ENCODE peak calls at places on chromosomes 7 and 10, in six cellular contexts. U, E, B, L, S and X are unnamed samples.

GRCh38 chr7:108030536-108030935 is 27.6 kb upstream of the LAMB1 start:
- DNase-seq in E (no peak), U (no peak), L (no peak), S (no peak), B (no peak), X (no peak)

GRCh38 chr7:4574851-4575250 is 107.2 kb upstream of the FOXK1 start:
- DNase-seq in B (no peak), S (no peak), U (no peak), L (no peak), E (no peak), X (no peak)

GRCh38 chr7:87128883-87129282 is 23.4 kb upstream of the DMTF1 start:
- DNase-seq in L (no peak), E (no peak), B (no peak), U (no peak), S (no peak), X (no peak)

GRCh38 chr7:155358948-155359712 is 61.5 kb downstream of the INSIG1 start:
- DNase-seq in S (no peak), B (no peak), L (no peak), E (no peak), U (no peak), X (no peak)

GRCh38 chr10:21359202-21359601 is 166.3 kb downstream of the SKIDA1 start:
- DNase-seq in U (no peak), L (no peak), B (no peak), S (no peak), E (no peak), X (no peak)

GRCh38 chr7:29231671-29232267 is 37.2 kb downstream of the CHN2 start:
- DNase-seq in L (no peak), S (no peak), E (no peak), B (no peak), U (no peak), X (no peak)

GRCh38 chr10:89206402-89207180 is 526 bp downstream of the CH25H start:
- DNase-seq in S (no peak), B (peak), L (no peak), U (peak), E (peak), X (peak)

GRCh38 chr10:70492786-70493659 is 14.5 kb downstream of the PALD1 start:
- DNase-seq in S (no peak), L (no peak), U (no peak), B (no peak), E (no peak), X (no peak)

GRCh38 chr7:77570330-77571011 is 33.4 kb downstream of the PTPN12 start:
- DNase-seq in L (no peak), E (no peak), B (no peak), S (no peak), U (no peak), X (no peak)

GRCh38 chr7:25189197-25189596 is 39.1 kb downstream of the NPVF start:
- DNase-seq in U (no peak), E (no peak), S (no peak), B (no peak), L (no peak), X (no peak)

GRCh38 chr10:74292871-74293427 is 141.9 kb downstream of the ADK start:
- DNase-seq in B (no peak), U (peak), L (no peak), S (no peak), E (no peak), X (no peak)

GRCh38 chr7:85681241-85681640 is 494.4 kb upstream of the SEMA3D start:
- DNase-seq in U (no peak), E (no peak), S (no peak), L (no peak), B (no peak), X (no peak)

GRCh38 chr7:101271021-101271420 is 26.1 kb upstream of the FIS1 start:
- DNase-seq in S (no peak), U (no peak), E (no peak), B (no peak), L (no peak), X (no peak)

GRCh38 chr7:14834888-14835287 is 67.7 kb downstream of the DGKB start:
- DNase-seq in B (no peak), S (no peak), E (no peak), L (no peak), U (no peak), X (no peak)

GRCh38 chr7:132380065-132380464 is 196.2 kb downstream of the PLXNA4 start:
- DNase-seq in U (no peak), S (no peak), L (no peak), B (no peak), E (no peak), X (no peak)

GRCh38 chr7:30237271-30237695 is 47.1 kb upstream of the ZNRF2 start:
- DNase-seq in S (no peak), U (no peak), L (no peak), B (no peak), E (no peak), X (no peak)

GRCh38 chr7:3649250-3649649 is 348.2 kb downstream of the SDK1 start:
- DNase-seq in E (no peak), U (peak), B (no peak), L (no peak), S (no peak), X (no peak)

GRCh38 chr7:140232959-140233649 is 56.3 kb upstream of the KDM7A start:
- DNase-seq in B (no peak), S (no peak), E (no peak), U (no peak), L (no peak), X (no peak)

GRCh38 chr7:18361756-18362155 is 133.8 kb upstream of the HDAC9 start:
- DNase-seq in U (no peak), E (no peak), S (no peak), B (no peak), L (no peak), X (no peak)

GRCh38 chr7:45646207-45646821 is 72.1 kb downstream of the ADCY1 start:
- DNase-seq in U (no peak), E (no peak), L (no peak), S (no peak), B (no peak), X (no peak)

GRCh38 chr10:89793649-89794254 is 92.4 kb downstream of the KIF20B start:
- DNase-seq in L (peak), E (peak), S (peak), B (peak), U (peak), X (peak)

GRCh38 chr7:34849163-34849960 is 187.9 kb downstream of the DPY19L1 start:
- DNase-seq in S (no peak), B (no peak), U (peak), L (no peak), E (no peak), X (no peak)

GRCh38 chr10:95605163-95605562 is 44.0 kb upstream of the SORBS1 start:
- DNase-seq in E (no peak), U (no peak), S (no peak), L (no peak), B (no peak), X (no peak)

GRCh38 chr7:135768467-135768866 is 19.9 kb upstream of the FAM180A start:
- DNase-seq in L (no peak), B (no peak), E (no peak), S (no peak), U (no peak), X (no peak)

GRCh38 chr7:43110790-43111362 is 1.6 kb upstream of the HECW1 start:
- DNase-seq in U (no peak), E (no peak), B (no peak), L (no peak), S (no peak), X (no peak)

GRCh38 chr10:44387853-44388251 is 3.0 kb upstream of the CXCL12 start:
- DNase-seq in S (no peak), E (no peak), U (no peak), L (no peak), B (no peak), X (no peak)

GRCh38 chr10:62852961-62853702 is 37.0 kb upstream of the EGR2 start:
- DNase-seq in E (peak), L (no peak), S (no peak), U (no peak), B (no peak), X (no peak)

GRCh38 chr7:1555813-1556540 is at the start of gene TMEM184A:
- DNase-seq in S (peak), B (peak), U (peak), E (no peak), L (peak), X (no peak)

GRCh38 chr7:159099711-159100231 is 44.9 kb downstream of the VIPR2 start:
- DNase-seq in U (no peak), L (no peak), E (no peak), S (no peak), B (no peak), X (no peak)

GRCh38 chr7:44395067-44395466 is 69.7 kb upstream of the CAMK2B start:
- DNase-seq in L (no peak), S (no peak), U (no peak), B (no peak), E (no peak), X (no peak)

GRCh38 chr7:1087952-1088920 is at the start of gene GPER1:
- DNase-seq in E (no peak), L (no peak), S (no peak), U (peak), B (peak), X (no peak)

GRCh38 chr10:44951827-44952226 is 7.8 kb upstream of the RASSF4 start:
- DNase-seq in U (no peak), E (no peak), S (no peak), B (peak), L (no peak), X (no peak)

GRCh38 chr7:6389728-6390127 is 58.0 kb downstream of the DAGLB start:
- DNase-seq in U (no peak), S (no peak), L (no peak), E (no peak), B (no peak), X (no peak)
- TF ChIP-seq CTCF in U (no peak), S (no peak), L (no peak), E (no peak), B (no peak), X (no peak)

GRCh38 chr10:22617516-22617915 is 96.9 kb downstream of the PIP4K2A start:
- DNase-seq in L (no peak), B (no peak), E (no peak), S (no peak), U (no peak), X (no peak)
- TF ChIP-seq CTCF in L (no peak), B (no peak), E (no peak), S (peak), U (no peak), X (no peak)

GRCh38 chr7:125316451-125316850 is 386.8 kb upstream of the POT1 start:
- DNase-seq in U (peak), L (peak), S (no peak), E (no peak), B (no peak), X (peak)
- TF ChIP-seq CTCF in U (peak), L (peak), S (peak), E (no peak), B (no peak), X (no peak)

DNA sequence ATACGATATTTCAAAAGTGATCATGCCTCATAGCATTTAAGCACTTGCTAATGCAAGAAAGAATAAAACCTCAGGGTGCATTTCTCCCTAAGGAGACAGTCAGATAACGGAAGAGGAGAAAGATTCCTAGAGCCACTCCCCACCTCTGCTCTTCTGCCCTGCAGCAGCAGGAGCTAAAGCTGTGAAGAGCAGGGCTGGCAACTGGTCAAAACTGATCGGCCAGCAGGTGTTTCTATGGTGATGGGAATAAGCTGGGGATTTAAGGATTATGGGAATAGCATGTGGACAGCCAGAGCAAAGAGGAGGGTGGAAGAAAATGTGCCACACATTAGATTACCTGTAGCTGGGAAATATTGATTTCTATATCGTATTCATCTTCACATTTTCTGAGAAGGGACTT is 269.0 kb upstream of the PFKP start:
- DNase-seq in S (no peak), L (no peak), E (no peak), U (no peak), B (no peak), X (no peak)
- TF ChIP-seq CTCF in S (no peak), L (no peak), E (no peak), U (no peak), B (no peak), X (no peak)

DNA sequence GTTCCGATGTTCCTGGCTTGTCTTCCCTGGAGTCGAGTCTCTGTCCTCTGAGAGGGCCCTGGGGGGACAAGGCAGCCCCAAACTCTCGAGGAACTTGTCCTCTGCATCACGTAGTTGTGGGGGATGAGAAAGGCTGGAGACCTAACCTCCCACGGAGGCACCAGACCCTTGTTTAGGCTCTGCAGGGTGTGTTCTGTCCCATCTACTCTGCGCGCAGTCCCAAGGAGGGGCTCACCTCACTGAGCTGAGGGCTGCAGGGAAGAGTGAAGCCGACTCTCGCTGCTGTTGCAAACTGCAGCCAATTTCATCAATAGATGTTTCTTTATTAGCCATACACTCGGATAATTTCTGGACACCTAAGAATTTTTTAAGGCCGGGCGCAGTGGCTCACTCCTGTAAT is 186.7 kb upstream of the ADARB2 start:
- DNase-seq in L (no peak), E (no peak), U (no peak), B (no peak), S (no peak), X (no peak)
- TF ChIP-seq CTCF in L (no peak), E (no peak), U (no peak), B (no peak), S (no peak), X (no peak)